ENCODE peak calls at places on chromosomes 5 and 9, in four cellular contexts. One of them, this sample, is unnamed.

GRCh38 chr5:94376672-94377345 is 241.6 kb downstream of the KIAA0825 start:
- DNase-seq in CD4-positive, alpha-beta T cell: no peak
- DNase-seq in AG09319: no peak
- DNase-seq in cardiac fibroblast: no peak
- DNase-seq in this sample: no peak

GRCh38 chr5:36209664-36210063 is 32.1 kb downstream of the NADK2 start:
- DNase-seq in CD4-positive, alpha-beta T cell: no peak
- DNase-seq in AG09319: no peak
- DNase-seq in cardiac fibroblast: peak; percentile 60
- DNase-seq in this sample: no peak

GRCh38 chr5:1288439-1289335 is 6.2 kb downstream of the TERT start:
- DNase-seq in CD4-positive, alpha-beta T cell: no peak
- DNase-seq in AG09319: no peak
- DNase-seq in cardiac fibroblast: no peak
- DNase-seq in this sample: no peak

GRCh38 chr5:10527281-10527950 is 36.5 kb upstream of the ANKRD33B start:
- DNase-seq in CD4-positive, alpha-beta T cell: no peak
- DNase-seq in cardiac fibroblast: no peak
- DNase-seq in AG09319: no peak
- DNase-seq in this sample: no peak

GRCh38 chr5:134114886-134115805 is 665 bp downstream of the TCF7 start:
- DNase-seq in cardiac fibroblast: no peak
- DNase-seq in AG09319: no peak
- DNase-seq in CD4-positive, alpha-beta T cell: peak; percentile 81
- DNase-seq in this sample: no peak

GRCh38 chr5:179455320-179455719 is 95.0 kb upstream of the RUFY1 start:
- DNase-seq in cardiac fibroblast: no peak
- DNase-seq in AG09319: no peak
- DNase-seq in CD4-positive, alpha-beta T cell: no peak
- DNase-seq in this sample: no peak

GRCh38 chr9:36748322-36748899 is 175.7 kb downstream of the MELK start:
- DNase-seq in CD4-positive, alpha-beta T cell: no peak
- DNase-seq in cardiac fibroblast: peak; percentile 55
- DNase-seq in AG09319: peak; percentile 14
- DNase-seq in this sample: no peak

GRCh38 chr5:164181604-164182003 is 676.2 kb downstream of the MAT2B start:
- DNase-seq in cardiac fibroblast: no peak
- DNase-seq in AG09319: no peak
- DNase-seq in CD4-positive, alpha-beta T cell: no peak
- DNase-seq in this sample: no peak

GRCh38 chr5:108726446-108727091 is 21.1 kb upstream of the FER start:
- DNase-seq in AG09319: no peak
- DNase-seq in CD4-positive, alpha-beta T cell: no peak
- DNase-seq in cardiac fibroblast: peak; percentile 19
- DNase-seq in this sample: no peak

GRCh38 chr9:76818271-76818670 is 54.0 kb downstream of the PCA3 start:
- DNase-seq in cardiac fibroblast: peak; percentile 97
- DNase-seq in AG09319: peak; percentile 93
- DNase-seq in CD4-positive, alpha-beta T cell: no peak
- DNase-seq in this sample: peak; percentile 97

GRCh38 chr9:22731786-22732185 is 285.2 kb downstream of the DMRTA1 start:
- DNase-seq in CD4-positive, alpha-beta T cell: no peak
- DNase-seq in AG09319: no peak
- DNase-seq in cardiac fibroblast: no peak
- DNase-seq in this sample: no peak

GRCh38 chr9:130003943-130004552 is 38.9 kb downstream of the FNBP1 start:
- DNase-seq in cardiac fibroblast: no peak
- DNase-seq in AG09319: no peak
- DNase-seq in CD4-positive, alpha-beta T cell: no peak
- DNase-seq in this sample: no peak

GRCh38 chr9:18905883-18906649 is 126.9 kb downstream of the SAXO1 start:
- DNase-seq in CD4-positive, alpha-beta T cell: no peak
- DNase-seq in AG09319: no peak
- DNase-seq in cardiac fibroblast: peak; percentile 84
- DNase-seq in this sample: no peak

GRCh38 chr9:110179734-110180133 is 28.2 kb downstream of the C9orf152 start:
- DNase-seq in CD4-positive, alpha-beta T cell: no peak
- DNase-seq in AG09319: no peak
- DNase-seq in cardiac fibroblast: peak; percentile 76
- DNase-seq in this sample: peak; percentile 16

GRCh38 chr9:137956039-137956438 is 78.5 kb downstream of the CACNA1B start:
- DNase-seq in cardiac fibroblast: no peak
- DNase-seq in CD4-positive, alpha-beta T cell: no peak
- DNase-seq in AG09319: no peak
- DNase-seq in this sample: no peak

GRCh38 chr9:114611516-114612271 is 603 bp downstream of the TMEM268 start:
- DNase-seq in AG09319: no peak
- DNase-seq in cardiac fibroblast: peak; percentile 73
- DNase-seq in CD4-positive, alpha-beta T cell: peak; percentile 20
- DNase-seq in this sample: no peak

GRCh38 chr5:145681686-145682085 is 153.5 kb downstream of the PRELID2 start:
- DNase-seq in CD4-positive, alpha-beta T cell: no peak
- DNase-seq in cardiac fibroblast: peak; percentile 85
- DNase-seq in AG09319: peak; percentile 12
- DNase-seq in this sample: peak; percentile 39

GRCh38 chr5:178786424-178786823 is 56.0 kb upstream of the ZNF354A start:
- DNase-seq in cardiac fibroblast: no peak
- DNase-seq in CD4-positive, alpha-beta T cell: no peak
- DNase-seq in AG09319: no peak
- DNase-seq in this sample: no peak

GRCh38 chr9:110058304-110058953 is 149.5 kb downstream of the C9orf152 start:
- DNase-seq in cardiac fibroblast: peak; percentile 60
- DNase-seq in CD4-positive, alpha-beta T cell: peak; percentile 42
- DNase-seq in AG09319: no peak
- DNase-seq in this sample: no peak

GRCh38 chr9:123364241-123364824 is 8.3 kb downstream of the CRB2 start:
- DNase-seq in AG09319: no peak
- DNase-seq in CD4-positive, alpha-beta T cell: no peak
- DNase-seq in cardiac fibroblast: peak; percentile 36
- DNase-seq in this sample: peak; percentile 97

GRCh38 chr5:150645070-150645700 is 4.7 kb downstream of the SYNPO start:
- DNase-seq in CD4-positive, alpha-beta T cell: no peak
- DNase-seq in AG09319: peak; percentile 78
- DNase-seq in cardiac fibroblast: peak; percentile 96
- DNase-seq in this sample: peak; percentile 96

GRCh38 chr5:59616413-59616812 is 277.1 kb downstream of the PDE4D start:
- DNase-seq in cardiac fibroblast: no peak
- DNase-seq in AG09319: no peak
- DNase-seq in CD4-positive, alpha-beta T cell: no peak
- DNase-seq in this sample: no peak

GRCh38 chr9:134802201-134802795 is 78.3 kb upstream of the FCN2 start:
- DNase-seq in cardiac fibroblast: no peak
- DNase-seq in AG09319: no peak
- DNase-seq in CD4-positive, alpha-beta T cell: no peak
- DNase-seq in this sample: no peak

GRCh38 chr9:13770956-13771355 is 491.5 kb upstream of the MPDZ start:
- DNase-seq in CD4-positive, alpha-beta T cell: no peak
- DNase-seq in AG09319: no peak
- DNase-seq in cardiac fibroblast: no peak
- DNase-seq in this sample: no peak

GRCh38 chr9:27437652-27438373 is 86.3 kb upstream of the IFNK start:
- DNase-seq in cardiac fibroblast: no peak
- DNase-seq in AG09319: no peak
- DNase-seq in CD4-positive, alpha-beta T cell: no peak
- DNase-seq in this sample: no peak

GRCh38 chr5:64615895-64616294 is 74.4 kb upstream of the SHISAL2B start:
- DNase-seq in cardiac fibroblast: no peak
- DNase-seq in AG09319: no peak
- DNase-seq in CD4-positive, alpha-beta T cell: no peak
- DNase-seq in this sample: no peak

DNA sequence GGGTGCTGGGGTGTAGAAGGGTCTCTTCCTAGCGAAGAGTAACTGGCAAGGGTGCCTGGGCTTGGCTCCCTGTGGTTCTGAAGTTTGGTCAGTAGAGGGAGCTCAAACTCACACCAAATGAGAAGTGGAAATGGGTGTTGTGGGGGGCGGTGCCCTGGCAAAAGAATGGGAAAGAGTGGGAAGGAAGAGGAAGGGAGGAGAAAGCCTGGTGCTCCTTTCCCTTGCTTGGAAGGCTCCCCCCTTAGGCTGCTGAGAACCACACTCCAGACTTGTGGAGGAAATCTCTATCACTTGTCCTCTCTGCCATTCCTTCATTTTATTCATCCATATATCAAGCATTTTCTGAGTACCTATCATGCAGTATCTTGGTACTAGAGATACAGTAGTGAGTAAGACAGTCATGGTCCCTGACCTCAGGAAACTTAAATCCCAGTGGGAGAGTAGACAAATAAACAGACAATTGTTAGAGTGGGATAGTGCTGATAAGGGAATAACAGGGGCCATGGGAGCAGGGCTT is 13.0 kb downstream of the SLC4A9 start:
- DNase-seq in AG09319: peak; percentile 45
- DNase-seq in CD4-positive, alpha-beta T cell: no peak
- DNase-seq in cardiac fibroblast: peak; percentile 81
- DNase-seq in this sample: no peak
- TF ChIP-seq CTCF in AG09319: peak; percentile 83
- TF ChIP-seq CTCF in CD4-positive, alpha-beta T cell: peak; percentile 83
- TF ChIP-seq CTCF in cardiac fibroblast: peak; percentile 87
- TF ChIP-seq CTCF in this sample: peak; percentile 93

DNA sequence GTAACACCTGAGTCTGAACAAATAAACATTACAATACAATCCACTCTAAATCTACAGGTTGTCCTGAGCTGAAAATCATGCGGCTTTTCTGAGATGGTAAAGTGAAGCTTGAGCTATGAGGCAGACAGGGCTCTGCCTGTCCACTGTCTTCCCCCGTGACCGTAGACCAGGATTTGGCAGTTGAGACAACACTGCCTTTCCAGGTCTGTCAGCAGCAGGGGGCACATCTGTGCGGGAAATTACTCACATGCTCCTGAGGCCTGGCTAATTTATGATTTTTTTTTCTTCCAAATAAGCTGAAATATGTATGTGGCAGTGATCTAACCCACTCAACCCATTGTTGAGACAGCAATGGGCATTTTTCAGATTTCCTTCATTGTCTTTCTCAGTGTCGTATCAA is 307.9 kb downstream of the FBXL7 start:
- DNase-seq in CD4-positive, alpha-beta T cell: no peak
- DNase-seq in cardiac fibroblast: peak; percentile 68
- DNase-seq in AG09319: no peak
- DNase-seq in this sample: no peak
- TF ChIP-seq CTCF in CD4-positive, alpha-beta T cell: no peak
- TF ChIP-seq CTCF in cardiac fibroblast: peak; percentile 34
- TF ChIP-seq CTCF in AG09319: peak; percentile 34
- TF ChIP-seq CTCF in this sample: peak; percentile 47

GRCh38 chr5:177455036-177455660 is 8.5 kb downstream of the PRR7 start:
- DNase-seq in CD4-positive, alpha-beta T cell: peak; percentile 86
- DNase-seq in cardiac fibroblast: peak; percentile 59
- DNase-seq in AG09319: no peak
- DNase-seq in this sample: no peak

GRCh38 chr5:177450672-177451424 is 4.2 kb downstream of the PRR7 start:
- DNase-seq in AG09319: no peak
- DNase-seq in cardiac fibroblast: no peak
- DNase-seq in CD4-positive, alpha-beta T cell: no peak
- DNase-seq in this sample: no peak

GRCh38 chr5:177454397-177455035 is 7.9 kb downstream of the PRR7 start:
- DNase-seq in cardiac fibroblast: peak; percentile 89
- DNase-seq in CD4-positive, alpha-beta T cell: peak; percentile 87
- DNase-seq in AG09319: no peak
- DNase-seq in this sample: no peak

GRCh38 chr5:177453852-177454396 is 7.3 kb downstream of the PRR7 start:
- DNase-seq in cardiac fibroblast: no peak
- DNase-seq in AG09319: no peak
- DNase-seq in CD4-positive, alpha-beta T cell: no peak
- DNase-seq in this sample: no peak

DNA sequence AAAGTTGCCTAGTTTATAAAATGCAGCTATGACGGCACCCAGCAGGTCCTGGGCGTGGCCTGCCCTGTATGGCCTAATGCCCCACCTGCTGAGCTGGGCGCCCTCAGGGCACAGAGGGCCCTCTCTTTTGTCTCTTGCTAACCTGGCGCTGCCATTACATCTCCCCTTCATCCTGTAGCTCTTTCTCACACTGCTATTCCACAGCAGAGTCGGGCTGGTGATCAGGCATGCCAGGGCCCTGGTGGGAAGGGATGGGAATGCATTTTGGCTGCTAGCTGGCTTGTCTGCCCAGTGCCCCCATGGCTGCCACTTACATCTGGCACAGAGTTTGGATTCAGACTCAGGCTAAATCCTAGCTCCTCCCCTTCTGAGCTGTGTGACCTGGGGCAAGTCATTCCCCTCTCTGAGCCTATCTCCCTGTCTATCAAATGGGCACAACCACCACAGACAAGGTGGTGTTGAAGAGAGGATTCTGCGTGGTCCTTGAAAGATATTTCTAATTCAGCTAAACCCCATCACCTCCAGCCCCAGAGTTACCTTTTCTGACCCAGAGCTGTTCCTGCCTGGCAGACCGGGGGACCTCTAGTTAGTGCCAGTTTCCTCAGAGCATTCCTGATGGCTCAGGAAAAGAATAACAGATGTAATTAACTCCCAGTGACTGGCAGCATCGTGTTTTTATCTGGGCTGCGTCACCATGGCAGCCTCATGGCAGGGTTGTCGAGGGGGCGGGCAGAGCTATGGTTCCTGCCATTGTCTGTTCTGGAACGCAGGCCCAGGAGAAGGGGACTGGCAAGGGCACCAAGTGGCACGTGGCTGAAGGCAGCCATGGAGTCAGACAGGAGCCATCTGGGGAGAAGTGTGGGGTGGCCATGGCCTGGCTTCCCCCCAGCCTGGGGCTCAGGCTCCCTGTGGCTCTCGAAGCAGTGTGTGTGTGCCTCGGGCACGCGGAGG is 6.3 kb downstream of the PRR7 start:
- DNase-seq in CD4-positive, alpha-beta T cell: no peak
- DNase-seq in cardiac fibroblast: no peak
- DNase-seq in AG09319: no peak
- DNase-seq in this sample: no peak
- TF ChIP-seq CTCF in CD4-positive, alpha-beta T cell: no peak
- TF ChIP-seq CTCF in cardiac fibroblast: no peak
- TF ChIP-seq CTCF in AG09319: no peak
- TF ChIP-seq CTCF in this sample: peak; percentile 7

GRCh38 chr5:78062645-78063044 is 231.9 kb downstream of the AP3B1 start:
- DNase-seq in AG09319: no peak
- DNase-seq in CD4-positive, alpha-beta T cell: no peak
- DNase-seq in cardiac fibroblast: no peak
- DNase-seq in this sample: no peak

GRCh38 chr5:78060421-78060820 is 234.1 kb downstream of the AP3B1 start:
- DNase-seq in cardiac fibroblast: peak; percentile 81
- DNase-seq in CD4-positive, alpha-beta T cell: no peak
- DNase-seq in AG09319: no peak
- DNase-seq in this sample: peak; percentile 17

GRCh38 chr5:78065073-78065472 is 229.4 kb downstream of the AP3B1 start:
- DNase-seq in cardiac fibroblast: no peak
- DNase-seq in AG09319: no peak
- DNase-seq in CD4-positive, alpha-beta T cell: no peak
- DNase-seq in this sample: no peak

GRCh38 chr5:78063495-78063894 is 231.0 kb downstream of the AP3B1 start:
- DNase-seq in cardiac fibroblast: no peak
- DNase-seq in AG09319: no peak
- DNase-seq in CD4-positive, alpha-beta T cell: no peak
- DNase-seq in this sample: no peak

DNA sequence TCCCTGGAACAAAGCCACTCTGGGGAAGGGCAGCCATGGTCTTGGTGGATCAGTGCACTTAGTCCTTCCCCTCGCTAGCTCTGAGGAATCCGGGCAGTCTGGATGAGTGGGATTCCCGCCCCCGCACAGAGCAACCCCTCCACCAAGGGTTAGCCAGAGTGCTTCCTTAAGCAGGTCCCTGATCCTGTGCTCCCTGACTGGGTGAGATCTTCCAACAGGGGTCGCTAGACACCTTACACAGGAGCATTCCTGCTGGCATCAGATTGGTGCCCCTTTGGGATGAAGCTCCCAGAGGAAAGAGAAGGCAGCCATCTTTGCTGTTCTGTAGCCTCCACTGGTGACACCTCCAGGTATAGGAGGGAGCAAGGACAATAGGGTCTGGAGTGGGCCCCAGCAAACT is 228.8 kb downstream of the AP3B1 start:
- DNase-seq in cardiac fibroblast: peak; percentile 8
- DNase-seq in CD4-positive, alpha-beta T cell: no peak
- DNase-seq in AG09319: no peak
- DNase-seq in this sample: no peak
- TF ChIP-seq CTCF in cardiac fibroblast: no peak
- TF ChIP-seq CTCF in CD4-positive, alpha-beta T cell: no peak
- TF ChIP-seq CTCF in AG09319: no peak
- TF ChIP-seq CTCF in this sample: no peak

This sample was measured in retinal pigment epithelial cell.